ENCODE peak calls at places on chromosomes 11 and 22, in ten cellular contexts. One of them, this sample, is unnamed.

GRCh38 chr22:43990044-43990443 is 34.1 kb upstream of the PARVB start:
- DNase-seq in CD4-positive, alpha-beta T cell: no peak
- DNase-seq in WERI-Rb-1: peak
- DNase-seq in upper lobe of right lung: peak
- DNase-seq in MCF 10A: no peak
- DNase-seq in tibial nerve: no peak
- DNase-seq in HFFc6: no peak
- DNase-seq in fibroblast of pulmonary artery: no peak
- DNase-seq in H9: no peak
- DNase-seq in AG04450: no peak
- DNase-seq in this sample: no peak

GRCh38 chr11:74493816-74494630 is 499 bp upstream of the LIPT2 start:
- DNase-seq in CD4-positive, alpha-beta T cell: no peak
- DNase-seq in WERI-Rb-1: no peak
- DNase-seq in upper lobe of right lung: no peak
- DNase-seq in MCF 10A: peak
- DNase-seq in tibial nerve: no peak
- DNase-seq in HFFc6: peak
- DNase-seq in fibroblast of pulmonary artery: no peak
- DNase-seq in H9: no peak
- DNase-seq in AG04450: no peak
- DNase-seq in this sample: no peak

GRCh38 chr11:66543263-66544107 is 2.4 kb downstream of the ZDHHC24 start:
- DNase-seq in CD4-positive, alpha-beta T cell: peak
- DNase-seq in WERI-Rb-1: peak
- DNase-seq in upper lobe of right lung: no peak
- DNase-seq in MCF 10A: no peak
- DNase-seq in tibial nerve: no peak
- DNase-seq in HFFc6: no peak
- DNase-seq in fibroblast of pulmonary artery: peak
- DNase-seq in H9: peak
- DNase-seq in AG04450: no peak
- DNase-seq in this sample: peak

GRCh38 chr11:70415642-70416395 is 17.5 kb downstream of the CTTN start:
- DNase-seq in CD4-positive, alpha-beta T cell: no peak
- DNase-seq in WERI-Rb-1: no peak
- DNase-seq in upper lobe of right lung: no peak
- DNase-seq in MCF 10A: no peak
- DNase-seq in tibial nerve: no peak
- DNase-seq in HFFc6: peak
- DNase-seq in fibroblast of pulmonary artery: no peak
- DNase-seq in H9: no peak
- DNase-seq in AG04450: no peak
- DNase-seq in this sample: peak

GRCh38 chr11:63811522-63811921 is 1.7 kb upstream of the SPINDOC start:
- DNase-seq in CD4-positive, alpha-beta T cell: no peak
- DNase-seq in WERI-Rb-1: no peak
- DNase-seq in upper lobe of right lung: no peak
- DNase-seq in MCF 10A: no peak
- DNase-seq in tibial nerve: no peak
- DNase-seq in HFFc6: no peak
- DNase-seq in fibroblast of pulmonary artery: no peak
- DNase-seq in H9: no peak
- DNase-seq in AG04450: no peak
- DNase-seq in this sample: no peak

GRCh38 chr11:108561535-108561991 is 32.0 kb downstream of the EXPH5 start:
- DNase-seq in CD4-positive, alpha-beta T cell: no peak
- DNase-seq in WERI-Rb-1: no peak
- DNase-seq in upper lobe of right lung: no peak
- DNase-seq in MCF 10A: no peak
- DNase-seq in tibial nerve: no peak
- DNase-seq in HFFc6: peak
- DNase-seq in fibroblast of pulmonary artery: peak
- DNase-seq in H9: no peak
- DNase-seq in AG04450: no peak
- DNase-seq in this sample: peak

GRCh38 chr11:32304521-32304920 is 130.8 kb downstream of the WT1 start:
- DNase-seq in CD4-positive, alpha-beta T cell: no peak
- DNase-seq in WERI-Rb-1: no peak
- DNase-seq in upper lobe of right lung: no peak
- DNase-seq in MCF 10A: no peak
- DNase-seq in tibial nerve: no peak
- DNase-seq in HFFc6: no peak
- DNase-seq in fibroblast of pulmonary artery: no peak
- DNase-seq in H9: no peak
- DNase-seq in AG04450: no peak
- DNase-seq in this sample: no peak

GRCh38 chr11:68040121-68040956 is 1.5 kb downstream of the TCIRG1 start:
- DNase-seq in CD4-positive, alpha-beta T cell: peak
- DNase-seq in WERI-Rb-1: peak
- DNase-seq in upper lobe of right lung: peak
- DNase-seq in MCF 10A: no peak
- DNase-seq in tibial nerve: peak
- DNase-seq in HFFc6: peak
- DNase-seq in fibroblast of pulmonary artery: peak
- DNase-seq in H9: peak
- DNase-seq in AG04450: peak
- DNase-seq in this sample: peak

GRCh38 chr22:30970356-30970746 is 1.3 kb downstream of the TUG1 start:
- DNase-seq in CD4-positive, alpha-beta T cell: no peak
- DNase-seq in WERI-Rb-1: no peak
- DNase-seq in upper lobe of right lung: no peak
- DNase-seq in MCF 10A: no peak
- DNase-seq in tibial nerve: no peak
- DNase-seq in HFFc6: no peak
- DNase-seq in fibroblast of pulmonary artery: no peak
- DNase-seq in H9: no peak
- DNase-seq in AG04450: no peak
- DNase-seq in this sample: no peak

GRCh38 chr22:44020981-44021380 is 3.1 kb upstream of the PARVB start:
- DNase-seq in CD4-positive, alpha-beta T cell: no peak
- DNase-seq in WERI-Rb-1: no peak
- DNase-seq in upper lobe of right lung: no peak
- DNase-seq in MCF 10A: no peak
- DNase-seq in tibial nerve: no peak
- DNase-seq in HFFc6: no peak
- DNase-seq in fibroblast of pulmonary artery: no peak
- DNase-seq in H9: no peak
- DNase-seq in AG04450: no peak
- DNase-seq in this sample: peak

GRCh38 chr11:63639195-63639832 is 25.1 kb upstream of the PLAAT3 start:
- DNase-seq in CD4-positive, alpha-beta T cell: no peak
- DNase-seq in WERI-Rb-1: no peak
- DNase-seq in upper lobe of right lung: no peak
- DNase-seq in MCF 10A: no peak
- DNase-seq in tibial nerve: no peak
- DNase-seq in HFFc6: peak
- DNase-seq in fibroblast of pulmonary artery: peak
- DNase-seq in H9: no peak
- DNase-seq in AG04450: no peak
- DNase-seq in this sample: peak

GRCh38 chr11:15117751-15118150 is 3.0 kb downstream of the INSC start:
- DNase-seq in CD4-positive, alpha-beta T cell: no peak
- DNase-seq in WERI-Rb-1: no peak
- DNase-seq in upper lobe of right lung: no peak
- DNase-seq in MCF 10A: no peak
- DNase-seq in tibial nerve: no peak
- DNase-seq in HFFc6: no peak
- DNase-seq in fibroblast of pulmonary artery: no peak
- DNase-seq in H9: no peak
- DNase-seq in AG04450: no peak
- DNase-seq in this sample: no peak

DNA sequence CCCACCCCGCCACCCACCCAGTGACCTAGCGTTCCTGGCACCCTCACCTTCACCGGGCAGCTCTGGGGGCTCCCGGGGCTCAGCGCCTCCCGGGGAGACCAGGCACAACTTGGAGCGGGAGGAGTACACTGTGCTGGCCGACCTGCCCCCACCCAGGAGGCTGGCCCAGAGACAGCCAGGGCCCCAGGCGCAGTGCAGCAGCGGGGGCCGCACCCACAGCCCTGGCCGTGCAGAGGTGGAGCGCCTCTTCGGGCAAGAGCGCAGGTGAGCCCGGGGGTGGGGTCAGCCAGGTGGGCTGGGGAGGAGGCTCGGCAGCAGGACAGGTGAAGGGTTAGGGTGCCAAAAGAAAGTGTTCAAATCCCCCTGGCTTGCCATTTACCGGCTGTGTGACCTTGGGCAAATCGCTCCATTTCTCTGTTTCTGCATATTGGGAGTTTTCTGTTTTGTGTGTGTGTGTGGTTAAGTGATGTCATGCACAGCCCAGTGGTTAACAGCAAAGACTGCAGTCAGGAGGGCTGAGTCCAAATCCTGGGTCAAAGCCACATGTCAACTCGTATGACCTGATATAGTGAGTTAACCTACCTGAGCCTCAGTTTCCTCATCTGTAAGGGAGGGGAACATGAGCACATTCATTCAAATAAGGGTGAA is 29.5 kb downstream of the TRIOBP start:
- DNase-seq in CD4-positive, alpha-beta T cell: no peak
- DNase-seq in WERI-Rb-1: no peak
- DNase-seq in upper lobe of right lung: no peak
- DNase-seq in MCF 10A: peak
- DNase-seq in tibial nerve: no peak
- DNase-seq in HFFc6: no peak
- DNase-seq in fibroblast of pulmonary artery: peak
- DNase-seq in H9: no peak
- DNase-seq in AG04450: no peak
- DNase-seq in this sample: no peak
- TF ChIP-seq CTCF in CD4-positive, alpha-beta T cell: no peak
- TF ChIP-seq CTCF in WERI-Rb-1: peak
- TF ChIP-seq CTCF in upper lobe of right lung: no peak
- TF ChIP-seq CTCF in MCF 10A: no peak
- TF ChIP-seq CTCF in tibial nerve: peak
- TF ChIP-seq CTCF in HFFc6: peak
- TF ChIP-seq CTCF in fibroblast of pulmonary artery: peak
- TF ChIP-seq CTCF in H9: no peak
- TF ChIP-seq CTCF in AG04450: peak
- TF ChIP-seq CTCF in this sample: peak

GRCh38 chr11:119117004-119117706 is 4.2 kb upstream of the HINFP start:
- DNase-seq in CD4-positive, alpha-beta T cell: no peak
- DNase-seq in WERI-Rb-1: no peak
- DNase-seq in upper lobe of right lung: no peak
- DNase-seq in MCF 10A: no peak
- DNase-seq in tibial nerve: no peak
- DNase-seq in HFFc6: no peak
- DNase-seq in fibroblast of pulmonary artery: no peak
- DNase-seq in H9: no peak
- DNase-seq in AG04450: no peak
- DNase-seq in this sample: no peak

GRCh38 chr11:119116235-119116594 is 5.2 kb upstream of the HINFP start:
- DNase-seq in CD4-positive, alpha-beta T cell: no peak
- DNase-seq in WERI-Rb-1: no peak
- DNase-seq in upper lobe of right lung: no peak
- DNase-seq in MCF 10A: no peak
- DNase-seq in tibial nerve: no peak
- DNase-seq in HFFc6: no peak
- DNase-seq in fibroblast of pulmonary artery: no peak
- DNase-seq in H9: no peak
- DNase-seq in AG04450: no peak
- DNase-seq in this sample: no peak

GRCh38 chr11:119116601-119117000 is 4.8 kb upstream of the HINFP start:
- DNase-seq in CD4-positive, alpha-beta T cell: no peak
- DNase-seq in WERI-Rb-1: no peak
- DNase-seq in upper lobe of right lung: no peak
- DNase-seq in MCF 10A: no peak
- DNase-seq in tibial nerve: no peak
- DNase-seq in HFFc6: no peak
- DNase-seq in fibroblast of pulmonary artery: no peak
- DNase-seq in H9: no peak
- DNase-seq in AG04450: no peak
- DNase-seq in this sample: no peak

GRCh38 chr11:119114351-119114750 is 7.0 kb upstream of the HINFP start:
- DNase-seq in CD4-positive, alpha-beta T cell: no peak
- DNase-seq in WERI-Rb-1: no peak
- DNase-seq in upper lobe of right lung: no peak
- DNase-seq in MCF 10A: no peak
- DNase-seq in tibial nerve: no peak
- DNase-seq in HFFc6: no peak
- DNase-seq in fibroblast of pulmonary artery: no peak
- DNase-seq in H9: no peak
- DNase-seq in AG04450: no peak
- DNase-seq in this sample: no peak

DNA sequence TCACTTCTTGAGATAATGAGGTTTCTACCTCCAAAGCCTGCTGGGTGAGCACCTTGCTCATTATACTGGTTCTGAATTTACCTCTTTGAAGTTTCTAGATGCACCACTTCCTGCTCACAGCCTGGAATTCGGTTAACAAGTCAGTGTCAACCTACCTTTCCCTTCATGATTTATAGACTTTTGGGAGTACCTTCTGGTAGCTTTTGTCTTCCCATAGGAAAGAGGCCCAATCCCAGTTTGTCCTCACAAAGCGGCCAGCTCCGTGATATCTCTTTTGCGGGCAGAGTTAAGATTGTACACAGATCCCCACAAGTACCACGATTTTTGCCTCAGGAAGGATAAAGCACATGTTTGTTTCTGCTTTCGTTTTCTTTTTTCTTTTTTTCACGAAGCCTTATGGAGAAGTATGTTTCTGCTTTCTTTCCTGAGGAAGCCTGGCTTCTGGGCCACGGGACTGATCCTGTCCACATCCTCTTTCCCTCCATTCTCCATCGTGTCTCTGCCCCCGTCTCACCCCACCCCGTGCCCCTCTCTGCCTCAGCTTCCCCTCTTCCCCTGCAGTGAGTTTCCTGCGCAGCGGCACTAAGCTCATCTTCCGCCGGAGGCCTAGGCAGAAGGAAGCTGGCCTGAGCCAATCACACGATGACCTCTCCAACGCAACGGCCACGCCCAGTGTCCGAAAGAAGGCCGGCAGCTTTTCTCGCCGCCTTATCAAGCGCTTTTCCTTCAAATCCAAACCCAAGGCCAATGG is 5.7 kb upstream of the HINFP start:
- DNase-seq in CD4-positive, alpha-beta T cell: no peak
- DNase-seq in WERI-Rb-1: no peak
- DNase-seq in upper lobe of right lung: peak
- DNase-seq in MCF 10A: no peak
- DNase-seq in tibial nerve: peak
- DNase-seq in HFFc6: no peak
- DNase-seq in fibroblast of pulmonary artery: no peak
- DNase-seq in H9: peak
- DNase-seq in AG04450: no peak
- DNase-seq in this sample: no peak
- TF ChIP-seq CTCF in CD4-positive, alpha-beta T cell: no peak
- TF ChIP-seq CTCF in WERI-Rb-1: no peak
- TF ChIP-seq CTCF in upper lobe of right lung: no peak
- TF ChIP-seq CTCF in MCF 10A: no peak
- TF ChIP-seq CTCF in tibial nerve: no peak
- TF ChIP-seq CTCF in HFFc6: no peak
- TF ChIP-seq CTCF in fibroblast of pulmonary artery: no peak
- TF ChIP-seq CTCF in H9: no peak
- TF ChIP-seq CTCF in AG04450: no peak
- TF ChIP-seq CTCF in this sample: no peak

GRCh38 chr11:134978388-134979088 is 566.5 kb upstream of the B3GAT1 start:
- DNase-seq in CD4-positive, alpha-beta T cell: no peak
- DNase-seq in WERI-Rb-1: no peak
- DNase-seq in upper lobe of right lung: no peak
- DNase-seq in MCF 10A: peak
- DNase-seq in tibial nerve: no peak
- DNase-seq in HFFc6: no peak
- DNase-seq in fibroblast of pulmonary artery: no peak
- DNase-seq in H9: peak
- DNase-seq in AG04450: no peak
- DNase-seq in this sample: no peak
- TF ChIP-seq CTCF in CD4-positive, alpha-beta T cell: no peak
- TF ChIP-seq CTCF in WERI-Rb-1: peak
- TF ChIP-seq CTCF in upper lobe of right lung: no peak
- TF ChIP-seq CTCF in MCF 10A: no peak
- TF ChIP-seq CTCF in tibial nerve: no peak
- TF ChIP-seq CTCF in HFFc6: no peak
- TF ChIP-seq CTCF in fibroblast of pulmonary artery: no peak
- TF ChIP-seq CTCF in H9: peak
- TF ChIP-seq CTCF in AG04450: no peak
- TF ChIP-seq CTCF in this sample: peak

GRCh38 chr11:16252373-16252772 is 104.0 kb downstream of the SOX6 start:
- DNase-seq in CD4-positive, alpha-beta T cell: no peak
- DNase-seq in WERI-Rb-1: peak
- DNase-seq in upper lobe of right lung: no peak
- DNase-seq in MCF 10A: peak
- DNase-seq in tibial nerve: no peak
- DNase-seq in HFFc6: peak
- DNase-seq in fibroblast of pulmonary artery: peak
- DNase-seq in H9: peak
- DNase-seq in AG04450: no peak
- DNase-seq in this sample: peak
- TF ChIP-seq CTCF in CD4-positive, alpha-beta T cell: no peak
- TF ChIP-seq CTCF in WERI-Rb-1: peak
- TF ChIP-seq CTCF in upper lobe of right lung: no peak
- TF ChIP-seq CTCF in MCF 10A: peak
- TF ChIP-seq CTCF in tibial nerve: no peak
- TF ChIP-seq CTCF in HFFc6: peak
- TF ChIP-seq CTCF in fibroblast of pulmonary artery: peak
- TF ChIP-seq CTCF in H9: peak
- TF ChIP-seq CTCF in AG04450: peak
- TF ChIP-seq CTCF in this sample: peak